ENCODE peak calls at places on chromosomes 1 and 21, in five cellular contexts. Q, G, J, I and X are unnamed samples.

GRCh38 chr1:43324810-43325209 is 12.8 kb upstream of the MPL start:
- ATAC-seq in J (no peak), Q (no peak), G (no peak), I (no peak), X (no peak)

GRCh38 chr1:183871142-183871541 is 66.2 kb downstream of the RGL1 start:
- ATAC-seq in I (no peak), J (no peak), G (no peak), Q (no peak), X (no peak)

GRCh38 chr1:91617242-91617837 is 116.7 kb downstream of the CDC7 start:
- ATAC-seq in G (peak; percentile 99), Q (no peak), I (peak; percentile 41), J (peak; percentile 97), X (peak; percentile 75)

GRCh38 chr1:182056596-182057366 is 4.7 kb downstream of the ZNF648 start:
- ATAC-seq in G (no peak), Q (no peak), J (peak; percentile 72), I (no peak), X (no peak)

GRCh38 chr1:58812926-58813325 is 29.1 kb upstream of the JUN start:
- ATAC-seq in G (no peak), I (no peak), J (no peak), Q (no peak), X (no peak)

GRCh38 chr1:16088351-16088911 is 15.0 kb upstream of the FAM131C start:
- ATAC-seq in J (no peak), Q (no peak), G (peak; percentile 13), I (no peak), X (no peak)

GRCh38 chr1:168312718-168313604 is 32.3 kb downstream of the TBX19 start:
- ATAC-seq in I (peak; percentile 77), Q (no peak), J (no peak), G (no peak), X (no peak)

GRCh38 chr21:27366846-27367245 is 400.0 kb upstream of the ADAMTS5 start:
- ATAC-seq in G (no peak), J (no peak), I (no peak), Q (no peak), X (no peak)

GRCh38 chr1:212819704-212820103 is 27.7 kb downstream of the SPATA45 start:
- ATAC-seq in I (peak; percentile 87), J (no peak), Q (no peak), G (no peak), X (no peak)

GRCh38 chr1:1356166-1356795 is 2.1 kb downstream of the MXRA8 start:
- ATAC-seq in I (no peak), Q (no peak), G (no peak), J (no peak), X (no peak)
- H3K27me3 ChIP-seq in I (no peaks in the 10 kb centered on the region), Q (peaks cover 31% of the 10 kb centered on the region), G (no peaks in the 10 kb centered on the region), J (no peaks in the 10 kb centered on the region), X (peaks cover 68% of the 10 kb centered on the region)

DNA sequence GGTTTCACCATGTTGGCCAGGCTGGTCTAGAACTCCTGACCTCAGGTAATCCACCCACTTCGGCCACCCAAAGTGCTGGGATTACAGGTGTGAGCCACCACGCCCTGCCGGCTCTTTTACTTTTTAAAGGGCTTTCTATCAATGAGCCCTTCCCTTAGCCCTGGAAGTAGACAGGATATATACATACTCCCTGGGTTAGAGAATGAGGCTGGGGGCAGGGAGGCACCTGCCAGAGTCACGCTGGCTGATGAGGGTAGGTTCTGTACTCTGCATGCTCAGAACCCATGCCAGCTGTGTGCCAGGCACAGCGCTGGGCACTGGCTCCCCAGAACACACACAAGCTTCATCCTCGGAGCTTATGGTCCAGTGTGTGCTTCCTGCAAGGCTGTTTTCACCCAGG is 113.6 kb upstream of the IPO9 start:
- ATAC-seq in Q (no peak), G (no peak), I (peak; percentile 29), J (no peak), X (no peak)
- H3K4me1 ChIP-seq in Q (peaks cover 67% of the 10 kb centered on the region), G (no peaks in the 10 kb centered on the region), I (peaks cover 44% of the 10 kb centered on the region), J (peaks cover 18% of the 10 kb centered on the region), X (peaks cover 75% of the 10 kb centered on the region)

GRCh38 chr21:32380940-32381339 is 11.9 kb downstream of the URB1 start:
- ATAC-seq in G (no peak), J (no peak), I (no peak), Q (no peak), X (peak; percentile 38)
- TF ChIP-seq EP300 in G (no peak), J (no peak), I (no peak), Q (no peak), X (peak; percentile 85)

DNA sequence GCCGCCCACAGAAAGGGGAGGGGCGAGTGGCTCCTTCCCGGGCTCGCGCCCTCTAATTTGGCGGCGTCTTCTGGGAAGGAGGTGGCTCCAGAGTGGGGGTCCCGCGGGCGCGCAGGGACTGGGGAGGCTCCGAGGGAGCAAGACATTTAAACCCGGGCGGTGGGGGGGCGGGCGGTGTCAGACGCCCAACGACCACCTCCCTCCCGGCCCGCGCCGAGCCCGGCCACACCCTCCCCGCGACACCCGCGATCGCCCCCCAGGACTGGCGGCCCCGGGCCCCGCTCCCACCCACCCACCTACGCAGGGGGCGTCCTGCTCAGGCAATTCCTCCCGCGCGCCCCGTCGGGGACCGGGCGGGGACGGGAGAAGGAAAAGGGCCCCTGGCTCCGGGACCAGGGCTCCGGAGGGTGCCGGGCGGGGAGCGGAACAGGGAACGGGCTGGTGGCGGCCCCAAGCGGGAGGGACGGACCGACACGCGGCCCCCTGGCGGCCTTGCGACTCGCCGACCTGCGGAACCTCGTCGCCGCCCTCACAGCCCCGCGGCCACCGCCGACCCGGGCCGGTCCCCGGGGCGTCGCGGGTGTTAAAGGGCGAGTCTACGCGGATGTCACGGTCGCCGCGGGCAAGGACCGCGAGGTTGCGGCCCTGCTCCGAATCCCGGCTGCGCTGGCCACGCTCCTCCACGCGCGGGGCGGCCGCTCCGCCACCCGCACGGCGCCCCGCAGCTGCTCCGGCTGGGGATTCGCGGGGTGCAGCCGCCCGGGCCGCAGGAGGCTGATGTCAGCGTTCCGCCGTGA is 94.0 kb upstream of the FMN2 start:
- ATAC-seq in I (no peak), G (no peak), Q (no peak), J (no peak), X (no peak)
- H3K27me3 ChIP-seq in I (no peaks in the 10 kb centered on the region), G (no peaks in the 10 kb centered on the region), Q (peaks cover 16% of the 10 kb centered on the region), J (no peaks in the 10 kb centered on the region), X (peaks cover 83% of the 10 kb centered on the region)

DNA sequence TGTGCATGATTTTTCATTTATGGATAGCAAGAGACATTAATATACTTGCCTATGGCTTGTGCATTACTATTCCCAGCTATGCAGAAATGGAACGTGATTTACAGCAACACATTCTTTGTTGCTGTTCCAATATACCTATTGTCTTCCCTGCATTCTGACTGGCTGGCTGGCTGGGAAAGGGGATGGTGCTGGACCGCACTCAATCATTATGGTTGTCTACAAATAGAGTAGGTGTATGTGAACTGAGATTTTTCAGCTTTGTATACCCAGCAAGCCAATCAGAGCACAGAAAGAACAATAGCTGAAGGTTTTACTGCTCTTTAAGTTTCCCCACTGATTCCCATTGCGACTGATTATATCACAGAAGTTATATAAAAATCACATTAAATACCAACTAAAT is 167.5 kb downstream of the ATG4C start:
- ATAC-seq in I (no peak), G (no peak), J (no peak), Q (no peak), X (no peak)
- H3K4me1 ChIP-seq in I (no peaks in the 10 kb centered on the region), G (peaks cover 16% of the 10 kb centered on the region), J (no peaks in the 10 kb centered on the region), Q (no peaks in the 10 kb centered on the region), X (no peaks in the 10 kb centered on the region)